ENCODE peak calls at places on chromosomes 3 and 15, in six cellular contexts. U is K562, X is H1, T is GM12878, R is GM12891, V is HepG2. K is an unnamed sample.
A peak's percentile ranks its signal among the peaks of the same experiment; 100 is the strongest.

GRCh38 chr15:60426870-60427528 is 29.2 kb upstream of the ANXA2 start:
- DNase-seq in V (no peak), R (no peak), U (no peak), T (no peak), X (no peak), K (no peak)

GRCh38 chr3:197168606-197169005 is 129.8 kb downstream of the DLG1 start:
- DNase-seq in V (no peak), X (no peak), R (no peak), T (no peak), U (peak; percentile 44), K (no peak)

GRCh38 chr15:51405646-51406194 is 64.3 kb downstream of the GLDN start:
- DNase-seq in U (no peak), X (no peak), V (no peak), T (no peak), R (no peak), K (no peak)

GRCh38 chr3:50388021-50388719 is 28.8 kb upstream of the TMEM115 start:
- DNase-seq in T (no peak), V (no peak), U (peak; percentile 39), R (peak; percentile 54), X (no peak), K (no peak)

GRCh38 chr15:82535566-82536408 is 4.5 kb downstream of the RPS17 start:
- DNase-seq in T (no peak), R (no peak), V (peak; percentile 58), X (no peak), U (no peak), K (no peak)

GRCh38 chr15:92400573-92400972 is 6.9 kb downstream of the ST8SIA2 start:
- DNase-seq in U (no peak), V (no peak), T (no peak), R (no peak), X (no peak), K (no peak)

GRCh38 chr3:52250122-52250521 is 4.6 kb downstream of the PPM1M start:
- DNase-seq in V (no peak), R (no peak), X (no peak), U (no peak), T (no peak), K (no peak)

GRCh38 chr3:128517648-128518047 is 24.6 kb upstream of the GATA2 start:
- DNase-seq in T (no peak), X (no peak), R (no peak), V (no peak), U (no peak), K (no peak)

GRCh38 chr3:32238027-32238815 is at the start of gene CMTM8:
- DNase-seq in U (peak; percentile 65), X (no peak), T (no peak), V (peak; percentile 69), R (peak; percentile 49), K (peak; percentile 39)

GRCh38 chr15:27985099-27985498 is 114.0 kb downstream of the OCA2 start:
- DNase-seq in U (no peak), V (no peak), R (no peak), T (no peak), X (no peak), K (no peak)

GRCh38 chr3:179108091-179108490 is 36.5 kb upstream of the ZMAT3 start:
- DNase-seq in X (no peak), U (no peak), R (no peak), V (no peak), T (no peak), K (no peak)

GRCh38 chr3:63656791-63657190 is 4.3 kb downstream of the SNTN start:
- DNase-seq in U (no peak), R (no peak), X (no peak), T (no peak), V (no peak), K (no peak)

GRCh38 chr3:15303728-15304127 is 28.7 kb downstream of the SH3BP5 start:
- DNase-seq in U (no peak), T (no peak), V (no peak), X (no peak), R (no peak), K (no peak)

GRCh38 chr3:46930945-46931403 is 45.6 kb downstream of the CCDC12 start:
- DNase-seq in T (no peak), X (no peak), V (no peak), U (no peak), R (no peak), K (no peak)

GRCh38 chr3:77053769-77054168 is 13.9 kb downstream of the ROBO2 start:
- DNase-seq in V (no peak), U (no peak), T (no peak), X (no peak), R (no peak), K (no peak)

GRCh38 chr3:16807981-16808380 is 76.8 kb upstream of the PLCL2 start:
- DNase-seq in U (no peak), T (no peak), V (no peak), X (no peak), R (no peak), K (no peak)

GRCh38 chr15:89349212-89349558 is 14.6 kb upstream of the POLG start:
- DNase-seq in V (no peak), U (no peak), T (no peak), X (no peak), R (no peak), K (no peak)

GRCh38 chr3:52126036-52126435 is 28.2 kb downstream of the POC1A start:
- DNase-seq in V (no peak), U (no peak), X (no peak), T (no peak), R (no peak), K (no peak)

GRCh38 chr15:75454471-75455418 is 3.3 kb upstream of the SIN3A start:
- DNase-seq in V (no peak), R (peak; percentile 43), U (peak; percentile 48), X (no peak), T (no peak), K (peak; percentile 42)

GRCh38 chr3:183158552-183159006 is 4.0 kb downstream of the LAMP3 start:
- DNase-seq in V (no peak), T (peak; percentile 97), R (peak; percentile 68), X (no peak), U (peak; percentile 23), K (peak; percentile 69)

GRCh38 chr15:44319385-44319784 is 30.9 kb downstream of the GOLM2 start:
- DNase-seq in X (no peak), T (peak; percentile 47), V (no peak), R (no peak), U (no peak), K (no peak)

GRCh38 chr3:66107855-66108254 is 69.1 kb upstream of the MAGI1 start:
- DNase-seq in X (no peak), U (no peak), V (no peak), T (no peak), R (no peak), K (no peak)

GRCh38 chr3:72258786-72259185 is 473.8 kb upstream of the PROK2 start:
- DNase-seq in T (no peak), U (no peak), X (no peak), V (no peak), R (no peak), K (no peak)

GRCh38 chr3:11159421-11159904 is 5.2 kb downstream of the HRH1 start:
- DNase-seq in V (no peak), U (no peak), T (no peak), X (no peak), R (no peak), K (no peak)

GRCh38 chr3:101677436-101678286 is 729 bp upstream of the ZBTB11 start:
- DNase-seq in V (no peak), X (no peak), T (no peak), U (no peak), R (no peak), K (no peak)

GRCh38 chr3:124275421-124275820 is 283.5 kb upstream of the ROPN1 start:
- DNase-seq in X (no peak), R (no peak), V (no peak), T (no peak), U (no peak), K (no peak)

GRCh38 chr3:56351496-56351895 is 116.8 kb downstream of the ERC2 start:
- DNase-seq in V (no peak), U (no peak), R (no peak), X (no peak), T (no peak), K (no peak)

GRCh38 chr15:39110336-39110735 is 470.5 kb upstream of the THBS1 start:
- DNase-seq in X (no peak), V (no peak), T (no peak), R (no peak), U (no peak), K (no peak)

GRCh38 chr3:151630938-151631417 is 102.7 kb upstream of the AADACL2 start:
- DNase-seq in U (peak; percentile 7), V (peak; percentile 62), T (no peak), R (no peak), X (no peak), K (no peak)

GRCh38 chr15:87849181-87849580 is 407.4 kb downstream of the NTRK3 start:
- DNase-seq in U (no peak), T (no peak), V (no peak), R (no peak), X (no peak), K (no peak)

GRCh38 chr3:108250626-108251025 is 28.4 kb upstream of the IFT57 start:
- DNase-seq in T (no peak), X (no peak), R (no peak), U (no peak), V (no peak), K (no peak)

GRCh38 chr3:28151608-28152228 is 89.7 kb upstream of the CMC1 start:
- DNase-seq in U (no peak), V (no peak), T (peak; percentile 33), X (no peak), R (no peak), K (no peak)

GRCh38 chr15:20294651-20295237 is 246.9 kb downstream of the GOLGA6L6 start:
- DNase-seq in V (no peak), U (peak; percentile 9), T (no peak), R (no peak), X (no peak), K (no peak)
- TF ChIP-seq POLR2AphosphoS5 in V (no peak), U (no peak), T (no peak), R (no peak), X (no peak), K (no peak)

DNA sequence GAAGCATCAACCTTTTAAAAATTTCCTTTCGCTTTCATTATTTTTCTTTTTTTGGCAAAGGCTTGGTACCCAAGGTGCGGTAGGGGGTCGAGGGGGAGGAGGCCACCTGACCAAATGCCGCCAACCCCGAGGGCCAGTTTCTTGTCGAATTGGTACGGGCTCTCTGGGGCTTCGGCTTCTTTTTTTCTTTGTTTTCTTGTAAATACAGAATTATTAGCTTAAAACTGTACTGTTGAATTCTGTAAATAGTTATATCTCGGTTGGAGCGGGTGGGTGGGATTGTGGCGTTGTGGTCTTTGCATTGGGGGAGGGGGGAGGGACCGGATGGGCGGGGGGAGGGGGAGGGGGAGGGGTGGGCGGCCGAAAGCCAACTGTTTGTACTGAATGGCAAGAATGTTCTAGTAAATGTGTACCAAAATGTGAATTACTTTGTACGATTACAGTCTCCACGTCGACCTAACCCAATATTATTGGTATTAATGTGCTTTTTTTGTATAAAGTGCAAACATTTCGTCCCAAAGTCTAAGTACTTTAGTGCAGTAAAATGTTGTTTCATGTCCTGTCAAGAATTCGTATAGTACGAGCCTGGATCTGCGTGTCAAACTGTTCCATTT is 4.7 kb downstream of the ZIC1 start:
- DNase-seq in T (no peak), R (no peak), V (no peak), U (no peak), X (no peak), K (no peak)
- TF ChIP-seq POLR2A in T (no peak), R (no peak), V (no peak), U (no peak), X (no peak), K (no peak)

GRCh38 chr15:85726446-85726845 is 68.3 kb downstream of the KLHL25 start:
- DNase-seq in R (no peak), X (no peak), U (no peak), V (no peak), T (no peak), K (no peak)
- TF ChIP-seq TAF1 in R (no peak), X (no peak), U (no peak), V (no peak), T (no peak), K (no peak)

GRCh38 chr3:188153949-188154757 is at the start of gene LPP:
- DNase-seq in V (peak; percentile 47), R (peak; percentile 55), T (no peak), U (no peak), X (peak; percentile 31), K (peak; percentile 43)
- TF ChIP-seq POLR2AphosphoS5 in V (peak; percentile 17), R (no peak), T (no peak), U (no peak), X (peak; percentile 65), K (no peak)

K was measured in GM12892.